ENCODE peak calls at places on chromosomes 12 and 14, in four cellular contexts. O, M, X and A are unnamed samples.

GRCh38 chr14:97456958-97457357 is 659.8 kb downstream of the VRK1 start:
- DNase-seq in X (no peak), M (no peak), O (no peak), A (no peak)

GRCh38 chr12:95755236-95755865 is 35.2 kb downstream of the NTN4 start:
- DNase-seq in M (no peak), O (no peak), X (no peak), A (no peak)

GRCh38 chr12:120468271-120468845 is 1.2 kb downstream of the SRSF9 start:
- DNase-seq in O (peak), M (peak), X (no peak), A (no peak)

GRCh38 chr12:78530065-78530765 is 334.4 kb upstream of the SYT1 start:
- DNase-seq in X (no peak), M (no peak), O (no peak), A (no peak)

GRCh38 chr12:47509398-47509851 is 196.4 kb downstream of the RPAP3 start:
- DNase-seq in M (no peak), O (no peak), X (no peak), A (no peak)

GRCh38 chr14:90444077-90444696 is 47.4 kb downstream of the CALM1 start:
- DNase-seq in O (no peak), M (no peak), X (peak), A (no peak)

GRCh38 chr12:71639341-71639760 is 24.3 kb downstream of the ZFC3H1 start:
- DNase-seq in M (no peak), X (no peak), O (no peak), A (no peak)

GRCh38 chr12:10304161-10304574 is 3.5 kb upstream of the KLRD1 start:
- DNase-seq in O (no peak), X (no peak), M (no peak), A (no peak)

GRCh38 chr14:68748691-68749090 is 44.2 kb downstream of the ZFP36L1 start:
- DNase-seq in X (no peak), M (no peak), O (no peak), A (no peak)

GRCh38 chr14:65414961-65415589 is 2.5 kb downstream of the FUT8 start:
- DNase-seq in X (no peak), O (no peak), M (peak), A (no peak)

GRCh38 chr14:104180561-104181165 is 42.3 kb downstream of the KIF26A start:
- DNase-seq in O (no peak), M (no peak), X (no peak), A (no peak)

GRCh38 chr12:29782821-29783772 is 645 bp downstream of the TMTC1 start:
- DNase-seq in M (peak), O (peak), X (peak), A (peak)

GRCh38 chr12:3700861-3701260 is 52.0 kb downstream of the CRACR2A start:
- DNase-seq in X (no peak), O (no peak), M (no peak), A (no peak)

GRCh38 chr14:86625637-86626036 is 1095.7 kb downstream of the FLRT2 start:
- DNase-seq in M (no peak), X (no peak), O (no peak), A (no peak)

GRCh38 chr12:103728323-103728722 is 112.7 kb downstream of the NT5DC3 start:
- DNase-seq in X (no peak), M (no peak), O (no peak), A (no peak)

GRCh38 chr14:106843951-106844483 is 1317.6 kb downstream of the TMEM121 start:
- DNase-seq in O (peak), X (peak), M (peak), A (no peak)

GRCh38 chr12:112294793-112295192 is 87.4 kb downstream of the HECTD4 start:
- DNase-seq in M (no peak), O (no peak), X (no peak), A (no peak)

GRCh38 chr14:56666716-56667115 is 87.1 kb downstream of the TMEM260 start:
- DNase-seq in X (no peak), O (no peak), M (no peak), A (no peak)

GRCh38 chr12:12480074-12480473 is 82.6 kb downstream of the DUSP16 start:
- DNase-seq in O (no peak), X (no peak), M (no peak), A (no peak)

GRCh38 chr12:109452489-109452888 is 24.6 kb downstream of the KCTD10 start:
- DNase-seq in M (peak), O (no peak), X (no peak), A (no peak)

GRCh38 chr12:120447992-120448391 is 1.7 kb downstream of the GATC start:
- DNase-seq in O (no peak), X (no peak), M (no peak), A (no peak)

GRCh38 chr12:1313906-1314305 is 280.5 kb downstream of the FBXL14 start:
- DNase-seq in M (no peak), X (no peak), O (no peak), A (no peak)

GRCh38 chr12:16361142-16361783 is 13.8 kb downstream of the MGST1 start:
- DNase-seq in X (no peak), M (no peak), O (no peak), A (no peak)

GRCh38 chr14:99320105-99320572 is 48.1 kb upstream of the BCL11B start:
- DNase-seq in O (peak), M (peak), X (no peak), A (peak)

GRCh38 chr14:90405755-90406154 is 8.9 kb downstream of the CALM1 start:
- DNase-seq in O (no peak), M (no peak), X (no peak), A (no peak)

GRCh38 chr14:100684961-100685360 is 41.7 kb upstream of the DLK1 start:
- DNase-seq in M (no peak), O (no peak), X (no peak), A (no peak)

GRCh38 chr12:753401-754237 is 1.2 kb downstream of the WNK1 start:
- DNase-seq in X (peak), O (peak), M (peak), A (peak)

GRCh38 chr14:94748667-94749347 is 21.1 kb downstream of the GSC start:
- DNase-seq in X (no peak), M (no peak), O (no peak), A (no peak)

GRCh38 chr12:118164798-118165486 is 29.0 kb downstream of the PEBP1 start:
- DNase-seq in O (no peak), M (peak), X (no peak), A (no peak)

GRCh38 chr14:67137744-67138371 is 51.4 kb upstream of the GARIN2 start:
- DNase-seq in O (no peak), M (no peak), X (no peak), A (no peak)

GRCh38 chr14:69695664-69696527 is 71.0 kb upstream of the SRSF5 start:
- DNase-seq in O (peak), X (no peak), M (no peak), A (no peak)